ENCODE peak calls at places on chromosomes 2 and 18, in seven cellular contexts. M is left ventricle myocardium superior; Y is pons; G is GM12891; S is thoracic aorta; K is MV-4-11; A is naive thymus-derived CD4-positive, alpha-beta T cell. R is an unnamed sample.

GRCh38 chr2:121530210-121530562 is 494 bp upstream of the RNU4ATAC start:
- DNase-seq in M (peak), Y (no peak), G (peak), S (peak), K (no peak), A (no peak), R (peak)

GRCh38 chr2:205930209-205930608 is 155.8 kb downstream of the INO80D start:
- DNase-seq in M (no peak), Y (no peak), G (no peak), S (no peak), K (no peak), A (no peak), R (no peak)

GRCh38 chr2:57962861-57963260 is 83.7 kb upstream of the VRK2 start:
- DNase-seq in M (no peak), Y (no peak), G (no peak), S (no peak), K (peak), A (no peak), R (no peak)

GRCh38 chr2:70686577-70687460 is 81.2 kb downstream of the ADD2 start:
- DNase-seq in M (peak), Y (no peak), G (peak), S (no peak), K (peak), A (no peak), R (peak)

GRCh38 chr18:28439870-28440269 is 262.9 kb upstream of the CDH2 start:
- DNase-seq in M (no peak), Y (no peak), G (no peak), S (no peak), K (no peak), A (no peak), R (no peak)

GRCh38 chr2:104854507-104855173 is 725 bp downstream of the POU3F3 start:
- DNase-seq in M (no peak), Y (no peak), G (no peak), S (no peak), K (no peak), A (no peak), R (no peak)

GRCh38 chr2:213227458-213227857 is 56.8 kb upstream of the SPAG16 start:
- DNase-seq in M (no peak), Y (no peak), G (no peak), S (no peak), K (no peak), A (no peak), R (no peak)

GRCh38 chr2:42567389-42567788 is 1.0 kb upstream of the MTA3 start:
- DNase-seq in M (no peak), Y (peak), G (no peak), S (no peak), K (no peak), A (no peak), R (no peak)

GRCh38 chr2:25606892-25607291 is 66.5 kb downstream of the DTNB start:
- DNase-seq in M (no peak), Y (peak), G (no peak), S (no peak), K (no peak), A (peak), R (no peak)

GRCh38 chr2:139160838-139161237 is 380.6 kb upstream of the NXPH2 start:
- DNase-seq in M (no peak), Y (no peak), G (no peak), S (no peak), K (no peak), A (no peak), R (no peak)

GRCh38 chr2:235961711-235962110 is 206.5 kb downstream of the GBX2 start:
- DNase-seq in M (no peak), Y (no peak), G (no peak), S (no peak), K (no peak), A (no peak), R (no peak)

R was measured in GM13976.